ENCODE peak calls at places on chromosomes 6 and 20, in nine cellular contexts. One of them, this sample, is unnamed.

GRCh38 chr6:154901856-154902552 is 93.1 kb upstream of the TIAM2 start:
- DNase-seq in GM03348: no peak
- DNase-seq in GM20000: no peak
- DNase-seq in GM23248: no peak
- DNase-seq in activated CD8-positive, alpha-beta memory T cell treated with anti-CD3 and anti-CD28 coated beads, Interleukin-2, amount 10 ng/mL, durations not matched to agents 7 days and 5 days: no peak
- DNase-seq in activated CD4-positive, alpha-beta T cell treated with anti-CD3 and anti-CD28 coated beads for 4 hours: no peak
- DNase-seq in activated naive CD8-positive, alpha-beta T cell treated with anti-CD3 and anti-CD28 coated beads, Interleukin-2, amount 10 ng/mL, durations not matched to agents 7 days and 5 days: no peak
- DNase-seq in ELR: no peak
- DNase-seq in T-helper 9 cell: no peak
- DNase-seq in this sample: no peak

GRCh38 chr6:7691675-7692452 is 34.0 kb upstream of the BMP6 start:
- DNase-seq in GM03348: peak
- DNase-seq in GM20000: no peak
- DNase-seq in GM23248: peak
- DNase-seq in activated CD8-positive, alpha-beta memory T cell treated with anti-CD3 and anti-CD28 coated beads, Interleukin-2, amount 10 ng/mL, durations not matched to agents 7 days and 5 days: no peak
- DNase-seq in activated CD4-positive, alpha-beta T cell treated with anti-CD3 and anti-CD28 coated beads for 4 hours: no peak
- DNase-seq in activated naive CD8-positive, alpha-beta T cell treated with anti-CD3 and anti-CD28 coated beads, Interleukin-2, amount 10 ng/mL, durations not matched to agents 7 days and 5 days: no peak
- DNase-seq in ELR: peak
- DNase-seq in T-helper 9 cell: no peak
- DNase-seq in this sample: no peak

GRCh38 chr20:5928831-5929715 is 21.3 kb downstream of the TRMT6 start:
- DNase-seq in GM03348: no peak
- DNase-seq in GM20000: no peak
- DNase-seq in GM23248: no peak
- DNase-seq in activated CD8-positive, alpha-beta memory T cell treated with anti-CD3 and anti-CD28 coated beads, Interleukin-2, amount 10 ng/mL, durations not matched to agents 7 days and 5 days: no peak
- DNase-seq in activated CD4-positive, alpha-beta T cell treated with anti-CD3 and anti-CD28 coated beads for 4 hours: no peak
- DNase-seq in activated naive CD8-positive, alpha-beta T cell treated with anti-CD3 and anti-CD28 coated beads, Interleukin-2, amount 10 ng/mL, durations not matched to agents 7 days and 5 days: no peak
- DNase-seq in ELR: no peak
- DNase-seq in T-helper 9 cell: no peak
- DNase-seq in this sample: no peak

GRCh38 chr20:41290804-41291389 is 26.6 kb downstream of the ZHX3 start:
- DNase-seq in GM03348: no peak
- DNase-seq in GM20000: no peak
- DNase-seq in GM23248: no peak
- DNase-seq in activated CD8-positive, alpha-beta memory T cell treated with anti-CD3 and anti-CD28 coated beads, Interleukin-2, amount 10 ng/mL, durations not matched to agents 7 days and 5 days: no peak
- DNase-seq in activated CD4-positive, alpha-beta T cell treated with anti-CD3 and anti-CD28 coated beads for 4 hours: no peak
- DNase-seq in activated naive CD8-positive, alpha-beta T cell treated with anti-CD3 and anti-CD28 coated beads, Interleukin-2, amount 10 ng/mL, durations not matched to agents 7 days and 5 days: no peak
- DNase-seq in ELR: no peak
- DNase-seq in T-helper 9 cell: no peak
- DNase-seq in this sample: no peak

GRCh38 chr6:21005816-21006553 is 471.7 kb downstream of the CDKAL1 start:
- DNase-seq in GM03348: peak
- DNase-seq in GM20000: no peak
- DNase-seq in GM23248: peak
- DNase-seq in activated CD8-positive, alpha-beta memory T cell treated with anti-CD3 and anti-CD28 coated beads, Interleukin-2, amount 10 ng/mL, durations not matched to agents 7 days and 5 days: no peak
- DNase-seq in activated CD4-positive, alpha-beta T cell treated with anti-CD3 and anti-CD28 coated beads for 4 hours: no peak
- DNase-seq in activated naive CD8-positive, alpha-beta T cell treated with anti-CD3 and anti-CD28 coated beads, Interleukin-2, amount 10 ng/mL, durations not matched to agents 7 days and 5 days: no peak
- DNase-seq in ELR: peak
- DNase-seq in T-helper 9 cell: no peak
- DNase-seq in this sample: no peak

GRCh38 chr6:56400273-56400672 is 152.9 kb upstream of the COL21A1 start:
- DNase-seq in GM03348: no peak
- DNase-seq in GM20000: no peak
- DNase-seq in GM23248: no peak
- DNase-seq in activated CD8-positive, alpha-beta memory T cell treated with anti-CD3 and anti-CD28 coated beads, Interleukin-2, amount 10 ng/mL, durations not matched to agents 7 days and 5 days: no peak
- DNase-seq in activated CD4-positive, alpha-beta T cell treated with anti-CD3 and anti-CD28 coated beads for 4 hours: no peak
- DNase-seq in activated naive CD8-positive, alpha-beta T cell treated with anti-CD3 and anti-CD28 coated beads, Interleukin-2, amount 10 ng/mL, durations not matched to agents 7 days and 5 days: no peak
- DNase-seq in ELR: no peak
- DNase-seq in T-helper 9 cell: no peak
- DNase-seq in this sample: no peak

GRCh38 chr20:20224806-20225205 is 143.1 kb upstream of the INSM1 start:
- DNase-seq in GM03348: no peak
- DNase-seq in GM20000: no peak
- DNase-seq in GM23248: no peak
- DNase-seq in activated CD8-positive, alpha-beta memory T cell treated with anti-CD3 and anti-CD28 coated beads, Interleukin-2, amount 10 ng/mL, durations not matched to agents 7 days and 5 days: no peak
- DNase-seq in activated CD4-positive, alpha-beta T cell treated with anti-CD3 and anti-CD28 coated beads for 4 hours: no peak
- DNase-seq in activated naive CD8-positive, alpha-beta T cell treated with anti-CD3 and anti-CD28 coated beads, Interleukin-2, amount 10 ng/mL, durations not matched to agents 7 days and 5 days: no peak
- DNase-seq in ELR: no peak
- DNase-seq in T-helper 9 cell: no peak
- DNase-seq in this sample: no peak

GRCh38 chr6:117317261-117317660 is 51.9 kb downstream of the VGLL2 start:
- DNase-seq in GM03348: no peak
- DNase-seq in GM20000: no peak
- DNase-seq in GM23248: peak
- DNase-seq in activated CD8-positive, alpha-beta memory T cell treated with anti-CD3 and anti-CD28 coated beads, Interleukin-2, amount 10 ng/mL, durations not matched to agents 7 days and 5 days: no peak
- DNase-seq in activated CD4-positive, alpha-beta T cell treated with anti-CD3 and anti-CD28 coated beads for 4 hours: no peak
- DNase-seq in activated naive CD8-positive, alpha-beta T cell treated with anti-CD3 and anti-CD28 coated beads, Interleukin-2, amount 10 ng/mL, durations not matched to agents 7 days and 5 days: no peak
- DNase-seq in ELR: peak
- DNase-seq in T-helper 9 cell: no peak
- DNase-seq in this sample: no peak

GRCh38 chr20:32527447-32528055 is 57.6 kb downstream of the NOL4L start:
- DNase-seq in GM03348: no peak
- DNase-seq in GM20000: no peak
- DNase-seq in GM23248: no peak
- DNase-seq in activated CD8-positive, alpha-beta memory T cell treated with anti-CD3 and anti-CD28 coated beads, Interleukin-2, amount 10 ng/mL, durations not matched to agents 7 days and 5 days: no peak
- DNase-seq in activated CD4-positive, alpha-beta T cell treated with anti-CD3 and anti-CD28 coated beads for 4 hours: no peak
- DNase-seq in activated naive CD8-positive, alpha-beta T cell treated with anti-CD3 and anti-CD28 coated beads, Interleukin-2, amount 10 ng/mL, durations not matched to agents 7 days and 5 days: peak
- DNase-seq in ELR: no peak
- DNase-seq in T-helper 9 cell: no peak
- DNase-seq in this sample: no peak

GRCh38 chr6:118968416-118968815 is 33.5 kb upstream of the MCM9 start:
- DNase-seq in GM03348: peak
- DNase-seq in GM20000: no peak
- DNase-seq in GM23248: peak
- DNase-seq in activated CD8-positive, alpha-beta memory T cell treated with anti-CD3 and anti-CD28 coated beads, Interleukin-2, amount 10 ng/mL, durations not matched to agents 7 days and 5 days: no peak
- DNase-seq in activated CD4-positive, alpha-beta T cell treated with anti-CD3 and anti-CD28 coated beads for 4 hours: no peak
- DNase-seq in activated naive CD8-positive, alpha-beta T cell treated with anti-CD3 and anti-CD28 coated beads, Interleukin-2, amount 10 ng/mL, durations not matched to agents 7 days and 5 days: no peak
- DNase-seq in ELR: peak
- DNase-seq in T-helper 9 cell: no peak
- DNase-seq in this sample: peak

GRCh38 chr20:18058661-18059467 is 1.1 kb upstream of the OVOL2 start:
- DNase-seq in GM03348: no peak
- DNase-seq in GM20000: no peak
- DNase-seq in GM23248: peak
- DNase-seq in activated CD8-positive, alpha-beta memory T cell treated with anti-CD3 and anti-CD28 coated beads, Interleukin-2, amount 10 ng/mL, durations not matched to agents 7 days and 5 days: no peak
- DNase-seq in activated CD4-positive, alpha-beta T cell treated with anti-CD3 and anti-CD28 coated beads for 4 hours: no peak
- DNase-seq in activated naive CD8-positive, alpha-beta T cell treated with anti-CD3 and anti-CD28 coated beads, Interleukin-2, amount 10 ng/mL, durations not matched to agents 7 days and 5 days: peak
- DNase-seq in ELR: no peak
- DNase-seq in T-helper 9 cell: no peak
- DNase-seq in this sample: no peak

GRCh38 chr20:48738399-48739304 is 89.1 kb downstream of the PREX1 start:
- DNase-seq in GM03348: no peak
- DNase-seq in GM20000: peak
- DNase-seq in GM23248: no peak
- DNase-seq in activated CD8-positive, alpha-beta memory T cell treated with anti-CD3 and anti-CD28 coated beads, Interleukin-2, amount 10 ng/mL, durations not matched to agents 7 days and 5 days: peak
- DNase-seq in activated CD4-positive, alpha-beta T cell treated with anti-CD3 and anti-CD28 coated beads for 4 hours: peak
- DNase-seq in activated naive CD8-positive, alpha-beta T cell treated with anti-CD3 and anti-CD28 coated beads, Interleukin-2, amount 10 ng/mL, durations not matched to agents 7 days and 5 days: peak
- DNase-seq in ELR: peak
- DNase-seq in T-helper 9 cell: no peak
- DNase-seq in this sample: no peak

GRCh38 chr6:71478834-71479541 is 190.4 kb downstream of the OGFRL1 start:
- DNase-seq in GM03348: peak
- DNase-seq in GM20000: no peak
- DNase-seq in GM23248: peak
- DNase-seq in activated CD8-positive, alpha-beta memory T cell treated with anti-CD3 and anti-CD28 coated beads, Interleukin-2, amount 10 ng/mL, durations not matched to agents 7 days and 5 days: no peak
- DNase-seq in activated CD4-positive, alpha-beta T cell treated with anti-CD3 and anti-CD28 coated beads for 4 hours: no peak
- DNase-seq in activated naive CD8-positive, alpha-beta T cell treated with anti-CD3 and anti-CD28 coated beads, Interleukin-2, amount 10 ng/mL, durations not matched to agents 7 days and 5 days: no peak
- DNase-seq in ELR: peak
- DNase-seq in T-helper 9 cell: no peak
- DNase-seq in this sample: peak

GRCh38 chr6:136614994-136615393 is 64.8 kb upstream of the MAP7 start:
- DNase-seq in GM03348: no peak
- DNase-seq in GM20000: no peak
- DNase-seq in GM23248: no peak
- DNase-seq in activated CD8-positive, alpha-beta memory T cell treated with anti-CD3 and anti-CD28 coated beads, Interleukin-2, amount 10 ng/mL, durations not matched to agents 7 days and 5 days: no peak
- DNase-seq in activated CD4-positive, alpha-beta T cell treated with anti-CD3 and anti-CD28 coated beads for 4 hours: no peak
- DNase-seq in activated naive CD8-positive, alpha-beta T cell treated with anti-CD3 and anti-CD28 coated beads, Interleukin-2, amount 10 ng/mL, durations not matched to agents 7 days and 5 days: no peak
- DNase-seq in ELR: no peak
- DNase-seq in T-helper 9 cell: no peak
- DNase-seq in this sample: no peak

GRCh38 chr6:31375699-31376098 is 18.7 kb upstream of the HLA-B start:
- DNase-seq in GM03348: no peak
- DNase-seq in GM20000: no peak
- DNase-seq in GM23248: no peak
- DNase-seq in activated CD8-positive, alpha-beta memory T cell treated with anti-CD3 and anti-CD28 coated beads, Interleukin-2, amount 10 ng/mL, durations not matched to agents 7 days and 5 days: no peak
- DNase-seq in activated CD4-positive, alpha-beta T cell treated with anti-CD3 and anti-CD28 coated beads for 4 hours: no peak
- DNase-seq in activated naive CD8-positive, alpha-beta T cell treated with anti-CD3 and anti-CD28 coated beads, Interleukin-2, amount 10 ng/mL, durations not matched to agents 7 days and 5 days: no peak
- DNase-seq in ELR: no peak
- DNase-seq in T-helper 9 cell: no peak
- DNase-seq in this sample: no peak

GRCh38 chr6:63897952-63898351 is 262.4 kb downstream of the PHF3 start:
- DNase-seq in GM03348: peak
- DNase-seq in GM20000: no peak
- DNase-seq in GM23248: peak
- DNase-seq in activated CD8-positive, alpha-beta memory T cell treated with anti-CD3 and anti-CD28 coated beads, Interleukin-2, amount 10 ng/mL, durations not matched to agents 7 days and 5 days: no peak
- DNase-seq in activated CD4-positive, alpha-beta T cell treated with anti-CD3 and anti-CD28 coated beads for 4 hours: no peak
- DNase-seq in activated naive CD8-positive, alpha-beta T cell treated with anti-CD3 and anti-CD28 coated beads, Interleukin-2, amount 10 ng/mL, durations not matched to agents 7 days and 5 days: no peak
- DNase-seq in ELR: no peak
- DNase-seq in T-helper 9 cell: no peak
- DNase-seq in this sample: no peak

GRCh38 chr6:119119989-119120388 is 41.5 kb upstream of the FAM184A start:
- DNase-seq in GM03348: peak
- DNase-seq in GM20000: no peak
- DNase-seq in GM23248: peak
- DNase-seq in activated CD8-positive, alpha-beta memory T cell treated with anti-CD3 and anti-CD28 coated beads, Interleukin-2, amount 10 ng/mL, durations not matched to agents 7 days and 5 days: no peak
- DNase-seq in activated CD4-positive, alpha-beta T cell treated with anti-CD3 and anti-CD28 coated beads for 4 hours: no peak
- DNase-seq in activated naive CD8-positive, alpha-beta T cell treated with anti-CD3 and anti-CD28 coated beads, Interleukin-2, amount 10 ng/mL, durations not matched to agents 7 days and 5 days: no peak
- DNase-seq in ELR: peak
- DNase-seq in T-helper 9 cell: no peak
- DNase-seq in this sample: no peak

GRCh38 chr6:29564875-29565274 is 5.3 kb upstream of the UBD start:
- DNase-seq in GM03348: no peak
- DNase-seq in GM20000: peak
- DNase-seq in GM23248: no peak
- DNase-seq in activated CD8-positive, alpha-beta memory T cell treated with anti-CD3 and anti-CD28 coated beads, Interleukin-2, amount 10 ng/mL, durations not matched to agents 7 days and 5 days: no peak
- DNase-seq in activated CD4-positive, alpha-beta T cell treated with anti-CD3 and anti-CD28 coated beads for 4 hours: no peak
- DNase-seq in activated naive CD8-positive, alpha-beta T cell treated with anti-CD3 and anti-CD28 coated beads, Interleukin-2, amount 10 ng/mL, durations not matched to agents 7 days and 5 days: no peak
- DNase-seq in ELR: no peak
- DNase-seq in T-helper 9 cell: no peak
- DNase-seq in this sample: no peak

GRCh38 chr6:33662318-33662717 is 41.2 kb downstream of the ITPR3 start:
- DNase-seq in GM03348: no peak
- DNase-seq in GM20000: no peak
- DNase-seq in GM23248: no peak
- DNase-seq in activated CD8-positive, alpha-beta memory T cell treated with anti-CD3 and anti-CD28 coated beads, Interleukin-2, amount 10 ng/mL, durations not matched to agents 7 days and 5 days: no peak
- DNase-seq in activated CD4-positive, alpha-beta T cell treated with anti-CD3 and anti-CD28 coated beads for 4 hours: no peak
- DNase-seq in activated naive CD8-positive, alpha-beta T cell treated with anti-CD3 and anti-CD28 coated beads, Interleukin-2, amount 10 ng/mL, durations not matched to agents 7 days and 5 days: no peak
- DNase-seq in ELR: no peak
- DNase-seq in T-helper 9 cell: no peak
- DNase-seq in this sample: no peak

This sample was measured in putamen.